ENCODE peak calls at places on chromosomes 5 and 9, in six cellular contexts. L, R, I, J, C and X are unnamed samples.

GRCh38 chr5:144566747-144567415 is 396.2 kb downstream of the KCTD16 start:
- DNase-seq in L (no peak), R (no peak), I (no peak), J (no peak), C (no peak), X (no peak)

GRCh38 chr5:167835146-167835545 is 456.3 kb upstream of the WWC1 start:
- DNase-seq in L (no peak), R (no peak), I (no peak), J (no peak), C (no peak), X (no peak)

GRCh38 chr9:136787690-136788400 is 3.3 kb upstream of the TMEM141 start:
- DNase-seq in L (peak), R (peak), I (peak), J (peak), C (peak), X (peak)

GRCh38 chr5:6733411-6734242 is 20.4 kb downstream of the TENT4A start:
- DNase-seq in L (no peak), R (no peak), I (no peak), J (no peak), C (no peak), X (no peak)

GRCh38 chr9:136204838-136205706 is at the start of gene LHX3:
- DNase-seq in L (peak), R (no peak), I (no peak), J (no peak), C (no peak), X (no peak)

GRCh38 chr5:85205430-85205829 is 820.8 kb upstream of the EDIL3 start:
- DNase-seq in L (no peak), R (no peak), I (no peak), J (no peak), C (no peak), X (no peak)

GRCh38 chr9:13146838-13147237 is 132.7 kb downstream of the MPDZ start:
- DNase-seq in L (no peak), R (no peak), I (no peak), J (no peak), C (no peak), X (no peak)

GRCh38 chr5:170813231-170813630 is 29.7 kb downstream of the GABRP start:
- DNase-seq in L (no peak), R (no peak), I (no peak), J (no peak), C (no peak), X (no peak)

GRCh38 chr5:14665110-14665822 is 748 bp downstream of the OTULIN start:
- DNase-seq in L (peak), R (no peak), I (no peak), J (no peak), C (peak), X (no peak)

GRCh38 chr5:78076351-78076750 is 218.1 kb downstream of the AP3B1 start:
- DNase-seq in L (peak), R (no peak), I (no peak), J (no peak), C (no peak), X (no peak)

GRCh38 chr9:101566904-101567724 is 27.7 kb downstream of the PPP3R2 start:
- DNase-seq in L (peak), R (peak), I (no peak), J (no peak), C (no peak), X (no peak)

GRCh38 chr9:87592554-87593394 is 95.1 kb downstream of the DAPK1 start:
- DNase-seq in L (no peak), R (no peak), I (no peak), J (no peak), C (peak), X (no peak)

GRCh38 chr5:181205735-181206401 is 872 bp upstream of the TRIM7 start:
- DNase-seq in L (no peak), R (no peak), I (no peak), J (no peak), C (no peak), X (no peak)